ENCODE peak calls at places on chromosome 22, in four cellular contexts. D is GM12878, K is HepG2, Y is K562. M is an unnamed sample.

GRCh38 chr22:44569516-44569915 is 71.5 kb upstream of the RTL6 start:
- DNase-seq in D (no peak), K (no peak), Y (no peak), M (no peak)

GRCh38 chr22:21447694-21448402 is 19.3 kb upstream of the TMEM191C start:
- DNase-seq in D (no peak), K (no peak), Y (peak; percentile 76), M (no peak)

GRCh38 chr22:45934659-45935341 is 42.2 kb downstream of the WNT7B start:
- DNase-seq in D (no peak), K (peak; percentile 27), Y (no peak), M (peak; percentile 92)

GRCh38 chr22:17578129-17578754 is 14.9 kb downstream of the SLC25A18 start:
- DNase-seq in D (no peak), K (peak; percentile 21), Y (no peak), M (no peak)

GRCh38 chr22:45294030-45294429 is 9.3 kb downstream of the UPK3A start:
- DNase-seq in D (no peak), K (no peak), Y (no peak), M (no peak)

GRCh38 chr22:36577019-36577418 is 48.1 kb upstream of the EIF3D start:
- DNase-seq in D (no peak), K (peak; percentile 3), Y (no peak), M (peak; percentile 49)

GRCh38 chr22:46058591-46059519 is 81.9 kb upstream of the WNT7B start:
- DNase-seq in D (no peak), K (no peak), Y (no peak), M (no peak)

GRCh38 chr22:38799265-38800002 is 5.5 kb upstream of the DNAL4 start:
- DNase-seq in D (no peak), K (no peak), Y (no peak), M (no peak)

GRCh38 chr22:33461698-33462434 is 403.7 kb upstream of the SYN3 start:
- DNase-seq in D (no peak), K (no peak), Y (no peak), M (peak; percentile 4)

GRCh38 chr22:17198188-17199130 is 20.8 kb downstream of the ADA2 start:
- DNase-seq in D (no peak), K (no peak), Y (peak; percentile 35), M (no peak)

GRCh38 chr22:31104869-31105268 is 2.5 kb downstream of the SELENOM start:
- DNase-seq in D (no peak), K (no peak), Y (no peak), M (no peak)

GRCh38 chr22:45149671-45150070 is 14.1 kb upstream of the NUP50 start:
- DNase-seq in D (no peak), K (no peak), Y (no peak), M (no peak)

GRCh38 chr22:36641902-36642640 is 61.5 kb downstream of the CACNG2 start:
- DNase-seq in D (no peak), K (no peak), Y (no peak), M (peak; percentile 20)

GRCh38 chr22:35160268-35160667 is 94.3 kb downstream of the ISX start:
- DNase-seq in D (no peak), K (no peak), Y (no peak), M (no peak)

GRCh38 chr22:46074771-46075551 is 75.4 kb upstream of the PPARA start:
- DNase-seq in D (no peak), K (no peak), Y (no peak), M (no peak)

GRCh38 chr22:38657248-38657909 is 941 bp downstream of the CBY1 start:
- DNase-seq in D (no peak), K (peak; percentile 13), Y (peak; percentile 52), M (no peak)

GRCh38 chr22:37968452-37969251 is 15.2 kb downstream of the POLR2F start:
- DNase-seq in D (no peak), K (peak; percentile 85), Y (no peak), M (no peak)

GRCh38 chr22:47034905-47035419 is 272.5 kb downstream of the TBC1D22A start:
- DNase-seq in D (no peak), K (no peak), Y (no peak), M (no peak)

GRCh38 chr22:28949788-28950187 is 66.4 kb downstream of the ZNRF3 start:
- DNase-seq in D (no peak), K (no peak), Y (no peak), M (peak; percentile 33)

GRCh38 chr22:36776722-36777121 is 803 bp upstream of the IFT27 start:
- DNase-seq in D (no peak), K (no peak), Y (no peak), M (no peak)

GRCh38 chr22:46105494-46106278 is 44.6 kb upstream of the PPARA start:
- DNase-seq in D (no peak), K (peak; percentile 87), Y (no peak), M (peak; percentile 85)

GRCh38 chr22:21753374-21754111 is 17.9 kb upstream of the YPEL1 start:
- DNase-seq in D (no peak), K (peak; percentile 13), Y (peak; percentile 87), M (no peak)

GRCh38 chr22:26143801-26144325 is 25.4 kb upstream of the SEZ6L start:
- DNase-seq in D (no peak), K (no peak), Y (no peak), M (no peak)

GRCh38 chr22:44316393-44317162 is 3.8 kb upstream of the SHISAL1 start:
- DNase-seq in D (no peak), K (no peak), Y (no peak), M (no peak)

GRCh38 chr22:37569921-37570660 is 9.8 kb downstream of the LGALS2 start:
- DNase-seq in D (no peak), K (no peak), Y (no peak), M (no peak)

GRCh38 chr22:48434156-48434867 is 1393.4 kb downstream of the BRD1 start:
- DNase-seq in D (no peak), K (no peak), Y (no peak), M (no peak)

GRCh38 chr22:45310331-45311032 is 748 bp downstream of the FAM118A start:
- DNase-seq in D (no peak), K (no peak), Y (peak; percentile 27), M (no peak)

GRCh38 chr22:37371911-37372310 is 55.4 kb downstream of the ELFN2 start:
- DNase-seq in D (no peak), K (no peak), Y (no peak), M (no peak)

GRCh38 chr22:17920145-17920605 is 104.2 kb downstream of the MICAL3 start:
- DNase-seq in D (no peak), K (peak; percentile 70), Y (peak; percentile 94), M (no peak)

GRCh38 chr22:47173535-47174021 is 411.1 kb downstream of the TBC1D22A start:
- DNase-seq in D (no peak), K (no peak), Y (no peak), M (no peak)

GRCh38 chr22:21796863-21797262 is 61.3 kb upstream of the YPEL1 start:
- DNase-seq in D (no peak), K (no peak), Y (no peak), M (no peak)

GRCh38 chr22:45983797-45984196 is 6.8 kb upstream of the WNT7B start:
- DNase-seq in D (no peak), K (no peak), Y (no peak), M (no peak)

GRCh38 chr22:28904211-28904808 is 20.9 kb downstream of the ZNRF3 start:
- DNase-seq in D (no peak), K (no peak), Y (no peak), M (no peak)

GRCh38 chr22:17471901-17472566 is 91.3 kb upstream of the SLC25A18 start:
- DNase-seq in D (no peak), K (no peak), Y (no peak), M (no peak)

GRCh38 chr22:37007666-37008065 is 11.6 kb downstream of the TST start:
- DNase-seq in D (no peak), K (no peak), Y (no peak), M (no peak)

GRCh38 chr22:36439481-36440271 is 41.8 kb downstream of the TXN2 start:
- DNase-seq in D (no peak), K (peak; percentile 53), Y (peak; percentile 56), M (peak; percentile 55)

GRCh38 chr22:31215018-31215535 is 3.0 kb downstream of the LIMK2 start:
- DNase-seq in D (no peak), K (no peak), Y (no peak), M (no peak)

GRCh38 chr22:18152519-18152918 is 2.5 kb downstream of the USP18 start:
- DNase-seq in D (peak; percentile 26), K (no peak), Y (no peak), M (no peak)

GRCh38 chr22:37167981-37168647 is 18.4 kb upstream of the IL2RB start:
- DNase-seq in D (no peak), K (no peak), Y (no peak), M (no peak)

GRCh38 chr22:23088199-23088604 is 17.9 kb downstream of the GNAZ start:
- DNase-seq in D (no peak), K (no peak), Y (peak; percentile 59), M (no peak)
- TF ChIP-seq ESRRA in D (no peak), K (no peak), Y (no peak), M (no peak)

DNA sequence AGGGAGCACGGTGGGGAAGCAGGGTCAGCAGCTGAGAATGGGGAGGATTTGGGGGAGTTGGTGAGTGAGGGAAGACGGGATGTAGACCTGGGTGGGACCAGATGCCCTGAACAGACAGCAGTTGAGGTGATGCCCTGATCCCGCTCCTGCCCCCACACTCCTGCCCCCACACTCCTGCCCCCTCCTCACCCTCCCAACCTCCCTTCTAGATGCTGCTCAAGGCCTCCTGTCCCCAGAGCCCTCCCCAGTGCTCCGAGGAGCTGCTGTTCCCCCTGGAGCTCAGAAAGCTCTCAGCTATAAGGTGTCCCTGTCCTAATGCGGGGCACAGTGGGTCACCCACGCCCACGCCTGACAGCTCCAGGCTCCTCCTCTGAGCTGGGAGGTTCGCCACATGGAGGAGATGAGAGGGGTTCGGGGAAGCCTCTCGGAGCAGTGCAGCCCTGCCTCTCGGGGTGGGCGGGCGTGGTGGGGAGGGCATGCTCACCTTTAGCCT is 25.1 kb upstream of the TTLL12 start:
- DNase-seq in D (no peak), K (no peak), Y (no peak), M (no peak)
- TF ChIP-seq JUNB in D (no peak), K (no peak), Y (no peak), M (no peak)

DNA sequence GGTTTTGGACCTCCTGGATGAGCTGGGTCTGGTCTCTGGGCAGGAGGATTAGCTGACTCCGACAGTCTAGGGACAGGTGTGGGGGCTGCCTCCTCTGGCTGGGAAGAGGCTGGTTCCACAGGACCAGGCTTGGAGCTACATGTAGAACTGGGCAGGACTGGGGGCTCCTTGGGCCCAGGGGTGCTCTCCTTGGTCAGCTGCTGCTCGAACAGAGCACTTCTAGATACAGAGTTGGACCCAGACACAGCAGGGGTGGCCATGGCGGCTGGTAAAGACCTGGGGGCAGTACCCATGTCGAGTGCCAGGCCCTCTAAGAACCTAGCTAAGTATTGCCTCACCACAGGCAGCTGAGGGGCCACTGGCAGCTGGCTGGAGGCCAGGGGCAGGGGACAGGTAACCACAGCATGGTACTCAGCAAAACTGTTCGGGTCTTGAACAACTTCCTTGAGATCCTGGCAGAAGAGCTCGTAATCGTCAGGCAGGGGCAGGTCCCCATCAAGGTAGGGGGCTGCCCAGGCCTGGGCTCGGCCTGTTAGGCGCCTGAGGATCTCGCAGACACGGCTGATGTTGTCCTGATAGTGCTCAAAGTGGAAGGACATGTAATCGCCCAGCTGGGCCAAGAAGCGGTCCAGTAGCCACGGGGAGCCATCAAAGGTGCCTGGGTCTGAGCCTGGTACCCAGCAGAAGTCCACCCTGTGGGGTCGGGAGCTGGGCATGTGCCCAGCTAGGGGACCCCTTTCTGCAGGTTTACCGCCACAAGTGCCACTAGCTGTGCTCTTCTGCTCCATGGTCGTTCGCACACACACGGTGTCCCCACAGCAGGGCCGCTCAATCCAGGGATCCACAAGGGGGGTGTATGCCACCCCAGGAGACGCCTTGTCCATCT is 3.1 kb downstream of the GNB1L start:
- DNase-seq in D (no peak), K (no peak), Y (no peak), M (no peak)
- TF ChIP-seq CHD2 in D (no peak), K (no peak), Y (no peak), M (no peak)

DNA sequence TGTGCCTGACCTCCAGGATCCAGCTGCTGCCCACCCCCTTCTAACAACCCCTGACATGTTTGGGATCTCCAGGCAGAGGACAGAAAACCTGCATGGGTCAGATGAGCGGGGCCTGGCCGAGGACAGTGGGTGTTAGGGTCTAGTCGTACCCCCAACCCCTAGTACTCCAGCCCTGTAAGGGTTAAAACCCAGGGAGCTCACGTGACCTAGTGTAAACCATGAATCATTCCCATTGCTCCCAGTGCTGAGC is 89.1 kb upstream of the CRYBB3 start:
- DNase-seq in D (no peak), K (no peak), Y (no peak), M (peak; percentile 87)
- TF ChIP-seq ESRRA in D (no peak), K (no peak), Y (no peak), M (no peak)

M was measured in A549.